ENCODE peak calls at places on chromosomes 2 and 18, in seven cellular contexts. D, F, E, Z, N, J and K are unnamed samples. For H3K9me3, the result is how much of the 10 kb centered on the place peaks cover.

GRCh38 chr2:114709936-114710850 is 267.8 kb downstream of the DPP10 start:
- DNase-seq in F (no peak), Z (no peak), N (no peak), J (no peak), D (no peak), E (no peak), K (no peak)

GRCh38 chr2:20542761-20543578 is 96.1 kb downstream of the RHOB start:
- DNase-seq in F (no peak), J (no peak), E (no peak), Z (no peak), D (no peak), N (no peak), K (peak)

GRCh38 chr2:142980246-142981068 is 103.0 kb downstream of the KYNU start:
- DNase-seq in D (no peak), J (no peak), N (no peak), Z (no peak), F (peak), E (no peak), K (no peak)

GRCh38 chr2:31533036-31533435 is 47.7 kb downstream of the SRD5A2 start:
- DNase-seq in F (no peak), D (no peak), Z (no peak), E (no peak), N (no peak), J (no peak), K (no peak)

GRCh38 chr2:130336150-130336876 is 6.4 kb upstream of the IMP4 start:
- DNase-seq in D (no peak), F (no peak), J (no peak), N (no peak), E (no peak), Z (no peak), K (no peak)

GRCh38 chr2:37318401-37318800 is 6.2 kb downstream of the PRKD3 start:
- DNase-seq in D (no peak), N (no peak), E (no peak), J (no peak), F (peak), Z (no peak), K (peak)

GRCh38 chr2:59256290-59256689 is 1015.2 kb upstream of the FANCL start:
- DNase-seq in Z (no peak), D (no peak), J (no peak), E (no peak), N (no peak), F (no peak), K (no peak)

GRCh38 chr2:64875368-64875767 is 113.8 kb upstream of the SLC1A4 start:
- DNase-seq in D (no peak), J (no peak), N (no peak), Z (no peak), E (no peak), F (no peak), K (no peak)

GRCh38 chr18:56191334-56191733 is 447.1 kb downstream of the TXNL1 start:
- DNase-seq in F (no peak), J (no peak), Z (no peak), N (no peak), E (no peak), D (no peak), K (no peak)

GRCh38 chr2:118763797-118764196 is 83.7 kb downstream of the EN1 start:
- DNase-seq in D (no peak), N (no peak), F (peak), Z (no peak), J (no peak), E (no peak), K (no peak)
- TF ChIP-seq CTCF in D (no peak), N (no peak), F (peak), Z (no peak), J (no peak), E (peak), K (peak)

GRCh38 chr2:13413989-13414388 is 697.3 kb downstream of the TRIB2 start:
- DNase-seq in N (no peak), J (no peak), E (no peak), Z (no peak), F (no peak), D (no peak), K (no peak)
- H3K9me3 ChIP-seq in N (under half), J (under half), E (under half), Z (under half), F (under half), D (under half), K (under half)

GRCh38 chr2:200309296-200309846 is 2.9 kb downstream of the SPATS2L start:
- DNase-seq in E (no peak), Z (no peak), N (no peak), J (no peak), D (no peak), F (no peak), K (no peak)

GRCh38 chr2:200306969-200307811 is 697 bp downstream of the SPATS2L start:
- DNase-seq in F (no peak), E (no peak), D (no peak), Z (peak), J (no peak), N (peak), K (no peak)

GRCh38 chr2:200308421-200309295 is 2.2 kb downstream of the SPATS2L start:
- DNase-seq in N (no peak), J (no peak), Z (no peak), F (peak), E (no peak), D (no peak), K (no peak)

GRCh38 chr2:200306719-200306968 is 151 bp downstream of the SPATS2L start:
- DNase-seq in N (no peak), F (no peak), J (no peak), D (no peak), E (no peak), Z (no peak), K (no peak)

GRCh38 chr2:200308001-200308400 is 1.5 kb downstream of the SPATS2L start:
- DNase-seq in E (no peak), J (no peak), Z (no peak), F (peak), N (no peak), D (no peak), K (no peak)
- H3K27ac ChIP-seq in E (peak), J (no peak), Z (peak), F (peak), N (peak), D (no peak), K (peak)

GRCh38 chr2:73999881-74000597 is 15.3 kb downstream of the TET3 start:
- DNase-seq in F (no peak), E (no peak), D (no peak), J (no peak), N (no peak), Z (no peak), K (peak)

GRCh38 chr2:73998933-73999332 is 14.2 kb downstream of the TET3 start:
- DNase-seq in Z (no peak), N (no peak), E (no peak), J (no peak), D (no peak), F (no peak), K (no peak)

GRCh38 chr2:73998451-73998850 is 13.7 kb downstream of the TET3 start:
- DNase-seq in N (no peak), D (no peak), J (peak), F (no peak), E (no peak), Z (no peak), K (no peak)

GRCh38 chr2:73995810-73996209 is 11.1 kb downstream of the TET3 start:
- DNase-seq in Z (no peak), J (no peak), N (no peak), F (no peak), D (no peak), E (no peak), K (no peak)

DNA sequence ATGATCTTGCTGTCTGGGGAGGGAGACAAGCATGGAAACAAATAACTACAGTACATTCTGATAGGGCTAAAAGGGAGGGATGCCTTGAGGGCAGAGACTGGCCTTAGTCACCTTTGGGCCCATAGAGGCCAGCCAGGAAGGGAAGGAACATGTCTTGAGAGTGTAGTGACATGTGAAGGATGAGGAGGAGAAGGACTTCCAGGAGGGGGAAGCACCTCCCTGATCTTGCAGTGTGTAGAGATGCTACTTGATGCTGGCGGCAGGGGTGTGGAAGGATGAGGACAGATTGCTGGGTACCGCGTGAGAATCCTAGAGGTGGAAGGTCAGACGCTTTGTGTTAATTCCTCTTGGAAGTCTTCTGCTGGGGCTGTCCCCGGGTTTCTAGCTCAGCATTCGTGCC is 13.1 kb downstream of the TET3 start:
- DNase-seq in Z (no peak), N (no peak), D (no peak), J (no peak), F (no peak), E (no peak), K (no peak)
- TF ChIP-seq CTCF in Z (no peak), N (no peak), D (no peak), J (no peak), F (no peak), E (no peak), K (no peak)

DNA sequence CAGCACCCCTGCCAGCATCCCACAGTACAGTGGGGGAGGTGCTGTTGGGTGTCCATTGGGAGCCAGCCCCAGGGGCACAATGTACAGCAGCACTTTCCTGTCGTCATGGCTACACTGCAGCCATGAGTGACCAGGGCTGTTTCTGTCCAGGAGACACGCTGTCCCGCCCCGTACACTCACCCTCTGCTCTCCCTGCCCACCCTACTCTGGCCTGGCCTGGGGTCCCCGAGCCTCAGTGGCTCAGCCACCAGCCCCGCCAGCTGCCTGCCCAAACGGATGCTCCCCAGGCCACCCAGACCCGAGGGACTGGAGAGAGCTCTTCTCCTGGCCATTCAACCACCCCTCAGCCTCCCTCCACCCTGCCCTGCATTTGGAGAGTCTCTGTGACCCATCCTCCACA is 9.3 kb downstream of the TEKT4 start:
- DNase-seq in F (no peak), J (no peak), N (no peak), D (no peak), Z (no peak), E (no peak), K (no peak)
- H3K9me3 ChIP-seq in F (under half), J (under half), N (under half), D (under half), Z (under half), E (under half), K (under half)